ENCODE peak calls at places on chromosomes 6 and 20, in four cellular contexts. L is heart right ventricle, P is prostate gland, K is psoas muscle. A is an unnamed sample. For H3K4me1, the result is how much of the 10 kb centered on the place peaks cover.

GRCh38 chr6:72461144-72461543 is 160.7 kb upstream of the KCNQ5 start:
- DNase-seq in L (no peak), P (no peak), K (no peak), A (no peak)

GRCh38 chr6:35552285-35552917 is 39.7 kb upstream of the TULP1 start:
- DNase-seq in L (no peak), P (no peak), K (no peak), A (no peak)

GRCh38 chr6:51398793-51399192 is 580.1 kb downstream of the TFAP2B start:
- DNase-seq in L (no peak), P (no peak), K (no peak), A (no peak)

GRCh38 chr6:2038096-2038495 is 207.3 kb downstream of the GMDS start:
- DNase-seq in L (no peak), P (no peak), K (no peak), A (no peak)

GRCh38 chr20:61877776-61878477 is 187.8 kb downstream of the TAF4 start:
- DNase-seq in L (no peak), P (no peak), K (no peak), A (peak)

GRCh38 chr6:133468591-133468990 is 227.4 kb downstream of the EYA4 start:
- DNase-seq in L (no peak), P (no peak), K (no peak), A (no peak)

GRCh38 chr6:119974430-119975159 is 625.0 kb upstream of the MAN1A1 start:
- DNase-seq in L (no peak), P (no peak), K (no peak), A (no peak)

GRCh38 chr20:46126440-46127056 is 8.4 kb downstream of the CD40 start:
- DNase-seq in L (no peak), P (no peak), K (no peak), A (no peak)

GRCh38 chr6:151738267-151738666 is 69.2 kb upstream of the ESR1 start:
- DNase-seq in L (no peak), P (no peak), K (no peak), A (no peak)

GRCh38 chr6:5778317-5778857 is 228.3 kb downstream of the NRN1 start:
- DNase-seq in L (no peak), P (no peak), K (no peak), A (no peak)

GRCh38 chr6:116586276-116586675 is 15.0 kb downstream of the RWDD1 start:
- DNase-seq in L (no peak), P (no peak), K (no peak), A (no peak)

GRCh38 chr6:25369450-25370086 is 90.4 kb downstream of the CARMIL1 start:
- DNase-seq in L (no peak), P (peak), K (no peak), A (no peak)

DNA sequence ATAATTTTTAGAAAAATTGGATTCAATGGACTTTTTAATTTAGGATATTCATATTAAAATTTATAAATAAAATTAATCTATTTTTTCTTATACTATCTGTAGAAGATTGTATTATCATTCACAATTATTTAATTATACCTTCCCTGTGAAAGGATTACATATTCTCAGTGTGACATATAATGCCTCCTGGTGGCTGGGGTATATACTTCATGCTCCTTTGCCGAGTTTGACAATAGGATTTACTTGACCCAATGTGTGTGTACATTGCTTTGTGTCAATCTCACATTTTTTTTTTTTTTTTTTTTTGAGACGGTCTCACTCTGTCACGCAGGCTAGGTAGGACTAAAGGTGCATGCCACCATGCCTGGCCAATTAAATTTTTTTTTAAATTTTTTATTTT is 230.0 kb upstream of the CHD6 start:
- DNase-seq in L (no peak), P (no peak), K (no peak), A (no peak)
- TF ChIP-seq CTCF in L (no peak), P (no peak), K (no peak), A (no peak)

GRCh38 chr20:34042286-34042685 is 48.6 kb downstream of the RALY start:
- DNase-seq in L (no peak), P (no peak), K (no peak), A (no peak)

GRCh38 chr20:34037767-34038166 is 44.1 kb downstream of the RALY start:
- DNase-seq in L (no peak), P (no peak), K (no peak), A (no peak)

GRCh38 chr20:34043025-34043424 is 49.3 kb downstream of the RALY start:
- DNase-seq in L (no peak), P (no peak), K (no peak), A (no peak)

GRCh38 chr20:34037121-34037520 is 43.4 kb downstream of the RALY start:
- DNase-seq in L (no peak), P (no peak), K (no peak), A (no peak)

GRCh38 chr20:34040300-34041015 is 46.7 kb downstream of the RALY start:
- DNase-seq in L (no peak), P (no peak), K (peak), A (no peak)
- H3K4me1 ChIP-seq in L (half or more), P (under half), K (half or more), A (under half)

GRCh38 chr6:128327890-128328289 is 192.5 kb downstream of the PTPRK start:
- DNase-seq in L (no peak), P (no peak), K (no peak), A (peak)
- TF ChIP-seq CTCF in L (peak), P (peak), K (peak), A (peak)

GRCh38 chr20:20076297-20077065 is 24.1 kb downstream of the CFAP61 start:
- DNase-seq in L (no peak), P (no peak), K (peak), A (no peak)

GRCh38 chr20:20075032-20075431 is 22.7 kb downstream of the CFAP61 start:
- DNase-seq in L (no peak), P (no peak), K (no peak), A (no peak)

GRCh38 chr20:20070871-20071726 is 18.8 kb downstream of the CFAP61 start:
- DNase-seq in L (peak), P (no peak), K (no peak), A (no peak)

GRCh38 chr20:20078041-20078440 is 25.7 kb downstream of the CFAP61 start:
- DNase-seq in L (no peak), P (no peak), K (no peak), A (no peak)

DNA sequence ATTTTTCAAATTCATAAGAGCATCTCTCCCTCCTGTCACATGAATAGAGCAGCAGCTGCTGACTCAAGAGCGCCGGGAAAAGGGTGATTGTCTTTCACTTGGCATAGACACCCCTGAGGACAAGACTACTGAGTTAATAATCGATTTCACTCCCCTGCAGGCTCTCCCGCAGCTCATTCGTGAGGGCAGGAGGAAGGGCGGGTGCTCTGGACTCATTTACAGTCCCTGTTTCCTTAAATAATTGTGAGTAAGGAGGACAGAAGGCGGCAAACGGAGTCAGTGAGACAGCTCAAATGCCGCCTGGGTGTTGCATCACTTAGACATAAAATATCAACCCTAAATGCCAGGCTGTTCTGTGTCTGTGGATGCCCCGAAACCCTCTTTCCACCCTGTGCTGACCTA is 21.5 kb downstream of the CFAP61 start:
- DNase-seq in L (no peak), P (no peak), K (peak), A (no peak)
- H3K4me1 ChIP-seq in L (under half), P (under half), K (half or more), A (under half)

A was measured in left lung.